ENCODE peak calls at places on chromosome 6, in seven cellular contexts. N is neuronal stem cell, D is Peyer's patch, E is glutamatergic neuron, K is A549, V is small intestine, Q is heart left ventricle. T is an unnamed sample.
A peak's percentile ranks its signal among the peaks of the same experiment; 100 is the strongest.

GRCh38 chr6:95601133-95601532 is 23.8 kb downstream of the MANEA start:
- DNase-seq in N (no peak), D (no peak), E (no peak), K (no peak), V (no peak), Q (no peak), T (no peak)

GRCh38 chr6:107443066-107443903 is 16.1 kb downstream of the PDSS2 start:
- DNase-seq in N (no peak), D (no peak), E (no peak), K (no peak), V (no peak), Q (no peak), T (no peak)

GRCh38 chr6:68572525-68572924 is 62.6 kb upstream of the ADGRB3 start:
- DNase-seq in N (no peak), D (no peak), E (peak; percentile 40), K (no peak), V (peak; percentile 0), Q (no peak), T (peak; percentile 88)

GRCh38 chr6:168999392-168999791 is 254.3 kb downstream of the THBS2 start:
- DNase-seq in N (no peak), D (no peak), E (no peak), K (no peak), V (peak; percentile 3), Q (no peak), T (no peak)

GRCh38 chr6:170209354-170210025 is 81.4 kb downstream of the DLL1 start:
- DNase-seq in N (no peak), D (peak; percentile 34), E (peak; percentile 9), K (no peak), V (no peak), Q (no peak), T (no peak)

GRCh38 chr6:32087574-32088486 is 21.3 kb downstream of the TNXB start:
- DNase-seq in N (peak; percentile 56), D (peak; percentile 92), E (peak; percentile 79), K (peak; percentile 63), V (peak; percentile 78), Q (peak; percentile 88), T (peak; percentile 97)

GRCh38 chr6:110777636-110778035 is 37.6 kb downstream of the CDK19 start:
- DNase-seq in N (no peak), D (no peak), E (no peak), K (no peak), V (no peak), Q (no peak), T (no peak)

GRCh38 chr6:24856954-24857670 is 58.4 kb upstream of the ARMH2 start:
- DNase-seq in N (no peak), D (no peak), E (no peak), K (no peak), V (no peak), Q (no peak), T (no peak)

GRCh38 chr6:115891111-115891669 is 169.5 kb downstream of the FRK start:
- DNase-seq in N (no peak), D (no peak), E (no peak), K (peak; percentile 2), V (no peak), Q (no peak), T (no peak)

T was measured in GM23338.